ENCODE peak calls at places on chromosomes 4 and X, in eight cellular contexts. One of them, this sample, is unnamed. For H3K4me1, the result is how much of the 10 kb centered on the place peaks cover.

GRCh38 chr4:8198906-8199593 is at the start of gene SH3TC1:
- DNase-seq in foreskin keratinocyte: no peak
- DNase-seq in SK-N-SH: peak
- DNase-seq in neural progenitor cell: peak
- DNase-seq in body of pancreas: peak
- DNase-seq in sigmoid colon: peak
- DNase-seq in adrenal gland: peak
- DNase-seq in IMR-90: peak
- DNase-seq in this sample: peak

GRCh38 chr4:8690811-8691775 is 98.5 kb downstream of the CPZ start:
- DNase-seq in foreskin keratinocyte: no peak
- DNase-seq in SK-N-SH: no peak
- DNase-seq in neural progenitor cell: no peak
- DNase-seq in body of pancreas: no peak
- DNase-seq in sigmoid colon: peak
- DNase-seq in adrenal gland: peak
- DNase-seq in IMR-90: no peak
- DNase-seq in this sample: no peak

GRCh38 chr4:47686294-47686872 is 151.5 kb downstream of the CORIN start:
- DNase-seq in foreskin keratinocyte: no peak
- DNase-seq in SK-N-SH: peak
- DNase-seq in neural progenitor cell: peak
- DNase-seq in body of pancreas: peak
- DNase-seq in sigmoid colon: no peak
- DNase-seq in adrenal gland: peak
- DNase-seq in IMR-90: peak
- DNase-seq in this sample: peak

GRCh38 chrX:39396358-39396995 is 595.2 kb downstream of the MID1IP1 start:
- DNase-seq in foreskin keratinocyte: no peak
- DNase-seq in SK-N-SH: no peak
- DNase-seq in neural progenitor cell: peak
- DNase-seq in body of pancreas: no peak
- DNase-seq in sigmoid colon: no peak
- DNase-seq in adrenal gland: no peak
- DNase-seq in IMR-90: no peak
- DNase-seq in this sample: no peak

GRCh38 chrX:96440941-96441340 is 243.7 kb upstream of the DIAPH2 start:
- DNase-seq in foreskin keratinocyte: no peak
- DNase-seq in SK-N-SH: no peak
- DNase-seq in neural progenitor cell: no peak
- DNase-seq in body of pancreas: no peak
- DNase-seq in sigmoid colon: no peak
- DNase-seq in adrenal gland: no peak
- DNase-seq in IMR-90: no peak
- DNase-seq in this sample: no peak

GRCh38 chrX:21972721-21973120 is 32.2 kb downstream of the SMS start:
- DNase-seq in foreskin keratinocyte: no peak
- DNase-seq in SK-N-SH: no peak
- DNase-seq in neural progenitor cell: no peak
- DNase-seq in body of pancreas: no peak
- DNase-seq in sigmoid colon: no peak
- DNase-seq in adrenal gland: no peak
- DNase-seq in IMR-90: peak
- DNase-seq in this sample: no peak

GRCh38 chr4:142743071-142743825 is 102.9 kb downstream of the INPP4B start:
- DNase-seq in foreskin keratinocyte: peak
- DNase-seq in SK-N-SH: no peak
- DNase-seq in neural progenitor cell: no peak
- DNase-seq in body of pancreas: no peak
- DNase-seq in sigmoid colon: no peak
- DNase-seq in adrenal gland: no peak
- DNase-seq in IMR-90: peak
- DNase-seq in this sample: no peak

GRCh38 chrX:3094261-3094660 is 53.0 kb downstream of the ARSF start:
- DNase-seq in foreskin keratinocyte: peak
- DNase-seq in SK-N-SH: no peak
- DNase-seq in neural progenitor cell: no peak
- DNase-seq in body of pancreas: no peak
- DNase-seq in sigmoid colon: no peak
- DNase-seq in adrenal gland: no peak
- DNase-seq in IMR-90: no peak
- DNase-seq in this sample: no peak

GRCh38 chr4:121143126-121143525 is 21.0 kb downstream of the TNIP3 start:
- DNase-seq in foreskin keratinocyte: no peak
- DNase-seq in SK-N-SH: no peak
- DNase-seq in neural progenitor cell: no peak
- DNase-seq in body of pancreas: no peak
- DNase-seq in sigmoid colon: no peak
- DNase-seq in adrenal gland: no peak
- DNase-seq in IMR-90: peak
- DNase-seq in this sample: no peak

GRCh38 chr4:149884046-149884445 is 68.4 kb upstream of the IQCM start:
- DNase-seq in foreskin keratinocyte: no peak
- DNase-seq in SK-N-SH: no peak
- DNase-seq in neural progenitor cell: no peak
- DNase-seq in body of pancreas: no peak
- DNase-seq in sigmoid colon: no peak
- DNase-seq in adrenal gland: no peak
- DNase-seq in IMR-90: no peak
- DNase-seq in this sample: no peak

GRCh38 chr4:180101348-180102083 is 2141.7 kb upstream of the TENM3 start:
- DNase-seq in foreskin keratinocyte: no peak
- DNase-seq in SK-N-SH: no peak
- DNase-seq in neural progenitor cell: no peak
- DNase-seq in body of pancreas: no peak
- DNase-seq in sigmoid colon: no peak
- DNase-seq in adrenal gland: no peak
- DNase-seq in IMR-90: no peak
- DNase-seq in this sample: no peak

GRCh38 chr4:177367336-177367735 is 57.7 kb downstream of the NEIL3 start:
- DNase-seq in foreskin keratinocyte: no peak
- DNase-seq in SK-N-SH: no peak
- DNase-seq in neural progenitor cell: peak
- DNase-seq in body of pancreas: no peak
- DNase-seq in sigmoid colon: no peak
- DNase-seq in adrenal gland: no peak
- DNase-seq in IMR-90: peak
- DNase-seq in this sample: no peak

GRCh38 chrX:9644335-9644734 is 121.3 kb downstream of the GPR143 start:
- DNase-seq in foreskin keratinocyte: no peak
- DNase-seq in SK-N-SH: no peak
- DNase-seq in neural progenitor cell: no peak
- DNase-seq in body of pancreas: no peak
- DNase-seq in sigmoid colon: peak
- DNase-seq in adrenal gland: no peak
- DNase-seq in IMR-90: no peak
- DNase-seq in this sample: no peak

GRCh38 chrX:1380672-1381233 is 11.2 kb downstream of the SLC25A6 start:
- DNase-seq in foreskin keratinocyte: no peak
- DNase-seq in SK-N-SH: peak
- DNase-seq in neural progenitor cell: no peak
- DNase-seq in body of pancreas: no peak
- DNase-seq in sigmoid colon: peak
- DNase-seq in adrenal gland: no peak
- DNase-seq in IMR-90: no peak
- DNase-seq in this sample: no peak

GRCh38 chr4:11138964-11139363 is 289.7 kb downstream of the HS3ST1 start:
- DNase-seq in foreskin keratinocyte: no peak
- DNase-seq in SK-N-SH: no peak
- DNase-seq in neural progenitor cell: no peak
- DNase-seq in body of pancreas: no peak
- DNase-seq in sigmoid colon: no peak
- DNase-seq in adrenal gland: no peak
- DNase-seq in IMR-90: no peak
- DNase-seq in this sample: no peak

GRCh38 chr4:20318899-20319291 is 67.2 kb downstream of the SLIT2 start:
- DNase-seq in foreskin keratinocyte: no peak
- DNase-seq in SK-N-SH: no peak
- DNase-seq in neural progenitor cell: no peak
- DNase-seq in body of pancreas: no peak
- DNase-seq in sigmoid colon: no peak
- DNase-seq in adrenal gland: no peak
- DNase-seq in IMR-90: peak
- DNase-seq in this sample: no peak

GRCh38 chrX:37320541-37321203 is 28.5 kb upstream of the PRRG1 start:
- DNase-seq in foreskin keratinocyte: no peak
- DNase-seq in SK-N-SH: no peak
- DNase-seq in neural progenitor cell: no peak
- DNase-seq in body of pancreas: no peak
- DNase-seq in sigmoid colon: no peak
- DNase-seq in adrenal gland: no peak
- DNase-seq in IMR-90: no peak
- DNase-seq in this sample: no peak

GRCh38 chr4:16661813-16662212 is 236.6 kb downstream of the LDB2 start:
- DNase-seq in foreskin keratinocyte: no peak
- DNase-seq in SK-N-SH: no peak
- DNase-seq in neural progenitor cell: no peak
- DNase-seq in body of pancreas: no peak
- DNase-seq in sigmoid colon: no peak
- DNase-seq in adrenal gland: no peak
- DNase-seq in IMR-90: no peak
- DNase-seq in this sample: no peak

GRCh38 chr4:87065016-87065415 is 130.2 kb downstream of the AFF1 start:
- DNase-seq in foreskin keratinocyte: no peak
- DNase-seq in SK-N-SH: no peak
- DNase-seq in neural progenitor cell: no peak
- DNase-seq in body of pancreas: no peak
- DNase-seq in sigmoid colon: no peak
- DNase-seq in adrenal gland: no peak
- DNase-seq in IMR-90: no peak
- DNase-seq in this sample: no peak

GRCh38 chr4:26879805-26880204 is 19.2 kb downstream of the STIM2 start:
- DNase-seq in foreskin keratinocyte: no peak
- DNase-seq in SK-N-SH: no peak
- DNase-seq in neural progenitor cell: no peak
- DNase-seq in body of pancreas: no peak
- DNase-seq in sigmoid colon: no peak
- DNase-seq in adrenal gland: no peak
- DNase-seq in IMR-90: no peak
- DNase-seq in this sample: no peak
- H3K4me1 ChIP-seq in foreskin keratinocyte: under half
- H3K4me1 ChIP-seq in SK-N-SH: under half
- H3K4me1 ChIP-seq in neural progenitor cell: under half
- H3K4me1 ChIP-seq in body of pancreas: under half
- H3K4me1 ChIP-seq in sigmoid colon: under half
- H3K4me1 ChIP-seq in adrenal gland: under half
- H3K4me1 ChIP-seq in IMR-90: under half
- H3K4me1 ChIP-seq in this sample: under half

GRCh38 chrX:42770566-42770965 is 7.4 kb downstream of the PPP1R2C start:
- DNase-seq in foreskin keratinocyte: no peak
- DNase-seq in SK-N-SH: no peak
- DNase-seq in neural progenitor cell: no peak
- DNase-seq in body of pancreas: no peak
- DNase-seq in sigmoid colon: no peak
- DNase-seq in adrenal gland: no peak
- DNase-seq in IMR-90: no peak
- DNase-seq in this sample: no peak

GRCh38 chrX:42778096-42778495 is at the start of gene PPP1R2C:
- DNase-seq in foreskin keratinocyte: no peak
- DNase-seq in SK-N-SH: no peak
- DNase-seq in neural progenitor cell: no peak
- DNase-seq in body of pancreas: no peak
- DNase-seq in sigmoid colon: no peak
- DNase-seq in adrenal gland: no peak
- DNase-seq in IMR-90: no peak
- DNase-seq in this sample: no peak

GRCh38 chrX:42771836-42772335 is 6.1 kb downstream of the PPP1R2C start:
- DNase-seq in foreskin keratinocyte: no peak
- DNase-seq in SK-N-SH: no peak
- DNase-seq in neural progenitor cell: no peak
- DNase-seq in body of pancreas: no peak
- DNase-seq in sigmoid colon: no peak
- DNase-seq in adrenal gland: no peak
- DNase-seq in IMR-90: no peak
- DNase-seq in this sample: no peak

GRCh38 chrX:42772874-42773273 is 5.1 kb downstream of the PPP1R2C start:
- DNase-seq in foreskin keratinocyte: no peak
- DNase-seq in SK-N-SH: no peak
- DNase-seq in neural progenitor cell: no peak
- DNase-seq in body of pancreas: no peak
- DNase-seq in sigmoid colon: no peak
- DNase-seq in adrenal gland: no peak
- DNase-seq in IMR-90: no peak
- DNase-seq in this sample: no peak

DNA sequence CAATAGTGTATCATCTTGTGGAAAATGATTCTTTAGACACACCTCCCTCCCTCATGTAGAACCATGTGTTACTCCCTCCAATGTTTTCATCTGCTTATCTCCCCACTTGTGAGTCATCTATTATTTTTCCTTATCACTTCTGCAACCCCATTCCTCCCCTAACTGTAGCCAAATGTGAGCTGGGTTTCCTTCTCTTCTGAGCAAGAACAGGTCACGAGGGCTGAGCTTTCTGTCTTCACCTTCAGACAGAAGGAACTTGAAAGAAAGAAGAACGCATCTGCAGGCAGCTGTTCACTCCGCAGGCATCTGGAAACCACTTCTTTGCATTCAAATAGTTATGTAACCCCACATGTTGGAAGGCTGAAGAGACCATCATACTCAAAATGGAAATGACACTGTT is 1.8 kb downstream of the PPP1R2C start:
- DNase-seq in foreskin keratinocyte: no peak
- DNase-seq in SK-N-SH: no peak
- DNase-seq in neural progenitor cell: no peak
- DNase-seq in body of pancreas: no peak
- DNase-seq in sigmoid colon: no peak
- DNase-seq in adrenal gland: no peak
- DNase-seq in IMR-90: no peak
- DNase-seq in this sample: no peak
- H3K4me1 ChIP-seq in foreskin keratinocyte: under half
- H3K4me1 ChIP-seq in SK-N-SH: under half
- H3K4me1 ChIP-seq in neural progenitor cell: under half
- H3K4me1 ChIP-seq in body of pancreas: under half
- H3K4me1 ChIP-seq in sigmoid colon: under half
- H3K4me1 ChIP-seq in adrenal gland: under half
- H3K4me1 ChIP-seq in IMR-90: under half
- H3K4me1 ChIP-seq in this sample: under half

GRCh38 chr4:77040856-77041576 is 34.8 kb downstream of the CCNI start:
- DNase-seq in foreskin keratinocyte: no peak
- DNase-seq in SK-N-SH: no peak
- DNase-seq in neural progenitor cell: no peak
- DNase-seq in body of pancreas: no peak
- DNase-seq in sigmoid colon: no peak
- DNase-seq in adrenal gland: no peak
- DNase-seq in IMR-90: peak
- DNase-seq in this sample: no peak
- H3K4me1 ChIP-seq in foreskin keratinocyte: under half
- H3K4me1 ChIP-seq in SK-N-SH: under half
- H3K4me1 ChIP-seq in neural progenitor cell: under half
- H3K4me1 ChIP-seq in body of pancreas: under half
- H3K4me1 ChIP-seq in sigmoid colon: under half
- H3K4me1 ChIP-seq in adrenal gland: under half
- H3K4me1 ChIP-seq in IMR-90: under half
- H3K4me1 ChIP-seq in this sample: under half

DNA sequence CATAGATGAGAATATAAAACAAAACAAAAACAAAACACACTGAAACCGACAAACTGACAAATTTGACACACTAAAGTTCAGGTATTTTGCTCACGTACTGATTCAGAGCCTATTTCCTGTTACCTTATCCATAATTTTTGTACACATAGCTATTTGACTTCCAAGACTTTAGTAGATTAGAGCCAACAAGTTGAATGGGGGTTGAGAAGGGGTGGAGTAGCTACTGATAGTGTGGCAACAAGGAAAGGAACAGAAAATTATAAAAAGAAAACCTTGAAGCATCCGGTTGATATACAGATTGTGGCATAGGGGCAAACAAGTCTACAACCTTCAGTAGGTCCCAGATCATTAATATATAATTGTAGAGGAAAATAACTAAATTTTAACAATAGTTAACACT is 92.3 kb upstream of the RASGEF1B start:
- DNase-seq in foreskin keratinocyte: no peak
- DNase-seq in SK-N-SH: no peak
- DNase-seq in neural progenitor cell: no peak
- DNase-seq in body of pancreas: peak
- DNase-seq in sigmoid colon: no peak
- DNase-seq in adrenal gland: no peak
- DNase-seq in IMR-90: no peak
- DNase-seq in this sample: no peak
- H3K4me1 ChIP-seq in foreskin keratinocyte: under half
- H3K4me1 ChIP-seq in SK-N-SH: under half
- H3K4me1 ChIP-seq in neural progenitor cell: under half
- H3K4me1 ChIP-seq in body of pancreas: under half
- H3K4me1 ChIP-seq in sigmoid colon: under half
- H3K4me1 ChIP-seq in adrenal gland: under half
- H3K4me1 ChIP-seq in IMR-90: under half
- H3K4me1 ChIP-seq in this sample: under half